ENCODE peak calls at places on chromosomes 12 and 14, in ten cellular contexts. One of them, this sample, is unnamed.

GRCh38 chr12:49556391-49557186 is 11.4 kb downstream of the MCRS1 start:
- DNase-seq in NCI-H446: no peak
- DNase-seq in EL: no peak
- DNase-seq in cardiac fibroblast: no peak
- DNase-seq in ovary: no peak
- DNase-seq in stomach: no peak
- DNase-seq in tibial nerve: no peak
- DNase-seq in CD4-positive, alpha-beta memory T cell: no peak
- DNase-seq in T-helper 2 cell: no peak
- DNase-seq in stromal cell of bone marrow: no peak
- DNase-seq in this sample: no peak

GRCh38 chr12:2309647-2310046 is 256.9 kb downstream of the CACNA1C start:
- DNase-seq in EL: no peak
- DNase-seq in NCI-H446: no peak
- DNase-seq in CD4-positive, alpha-beta memory T cell: no peak
- DNase-seq in stomach: no peak
- DNase-seq in stromal cell of bone marrow: no peak
- DNase-seq in T-helper 2 cell: no peak
- DNase-seq in ovary: no peak
- DNase-seq in tibial nerve: no peak
- DNase-seq in cardiac fibroblast: no peak
- DNase-seq in this sample: no peak

GRCh38 chr14:20757963-20758362 is 10.2 kb upstream of the EDDM3B start:
- DNase-seq in CD4-positive, alpha-beta memory T cell: peak; percentile 16
- DNase-seq in tibial nerve: no peak
- DNase-seq in cardiac fibroblast: no peak
- DNase-seq in stromal cell of bone marrow: no peak
- DNase-seq in NCI-H446: no peak
- DNase-seq in EL: no peak
- DNase-seq in ovary: no peak
- DNase-seq in stomach: no peak
- DNase-seq in T-helper 2 cell: peak; percentile 41
- DNase-seq in this sample: peak; percentile 24

GRCh38 chr14:103144085-103144484 is 20.8 kb downstream of the TNFAIP2 start:
- DNase-seq in stomach: no peak
- DNase-seq in cardiac fibroblast: peak; percentile 61
- DNase-seq in tibial nerve: no peak
- DNase-seq in ovary: no peak
- DNase-seq in T-helper 2 cell: no peak
- DNase-seq in stromal cell of bone marrow: no peak
- DNase-seq in CD4-positive, alpha-beta memory T cell: no peak
- DNase-seq in NCI-H446: no peak
- DNase-seq in EL: peak; percentile 91
- DNase-seq in this sample: no peak

GRCh38 chr12:101567918-101568317 is 26.9 kb upstream of the MYBPC1 start:
- DNase-seq in CD4-positive, alpha-beta memory T cell: no peak
- DNase-seq in T-helper 2 cell: no peak
- DNase-seq in NCI-H446: no peak
- DNase-seq in cardiac fibroblast: no peak
- DNase-seq in ovary: no peak
- DNase-seq in stomach: no peak
- DNase-seq in tibial nerve: no peak
- DNase-seq in EL: no peak
- DNase-seq in stromal cell of bone marrow: no peak
- DNase-seq in this sample: no peak

GRCh38 chr12:126772171-126772864 is 1494.7 kb upstream of the TMEM132C start:
- DNase-seq in cardiac fibroblast: no peak
- DNase-seq in T-helper 2 cell: peak; percentile 93
- DNase-seq in EL: peak; percentile 20
- DNase-seq in CD4-positive, alpha-beta memory T cell: peak; percentile 69
- DNase-seq in ovary: no peak
- DNase-seq in stomach: no peak
- DNase-seq in NCI-H446: no peak
- DNase-seq in tibial nerve: no peak
- DNase-seq in stromal cell of bone marrow: peak; percentile 95
- DNase-seq in this sample: no peak

GRCh38 chr12:54463034-54463433 is 10.4 kb downstream of the GTSF1 start:
- DNase-seq in NCI-H446: no peak
- DNase-seq in stomach: no peak
- DNase-seq in stromal cell of bone marrow: peak; percentile 93
- DNase-seq in T-helper 2 cell: peak; percentile 9
- DNase-seq in EL: peak; percentile 58
- DNase-seq in ovary: peak; percentile 24
- DNase-seq in CD4-positive, alpha-beta memory T cell: no peak
- DNase-seq in tibial nerve: no peak
- DNase-seq in cardiac fibroblast: peak; percentile 92
- DNase-seq in this sample: no peak

GRCh38 chr12:61536117-61536516 is 724.1 kb upstream of the USP15 start:
- DNase-seq in stromal cell of bone marrow: no peak
- DNase-seq in ovary: no peak
- DNase-seq in EL: no peak
- DNase-seq in tibial nerve: no peak
- DNase-seq in T-helper 2 cell: no peak
- DNase-seq in CD4-positive, alpha-beta memory T cell: no peak
- DNase-seq in NCI-H446: no peak
- DNase-seq in stomach: no peak
- DNase-seq in cardiac fibroblast: no peak
- DNase-seq in this sample: no peak

GRCh38 chr14:21521526-21521925 is 4.6 kb downstream of the SALL2 start:
- DNase-seq in EL: peak; percentile 84
- DNase-seq in stomach: no peak
- DNase-seq in T-helper 2 cell: no peak
- DNase-seq in CD4-positive, alpha-beta memory T cell: no peak
- DNase-seq in cardiac fibroblast: peak; percentile 77
- DNase-seq in stromal cell of bone marrow: peak; percentile 19
- DNase-seq in NCI-H446: no peak
- DNase-seq in ovary: no peak
- DNase-seq in tibial nerve: no peak
- DNase-seq in this sample: no peak

GRCh38 chr14:37596790-37597189 is 1.4 kb downstream of the TTC6 start:
- DNase-seq in NCI-H446: no peak
- DNase-seq in stromal cell of bone marrow: no peak
- DNase-seq in tibial nerve: no peak
- DNase-seq in ovary: no peak
- DNase-seq in EL: no peak
- DNase-seq in CD4-positive, alpha-beta memory T cell: no peak
- DNase-seq in T-helper 2 cell: no peak
- DNase-seq in stomach: no peak
- DNase-seq in cardiac fibroblast: no peak
- DNase-seq in this sample: no peak

GRCh38 chr12:111413442-111414086 is 7.8 kb downstream of the SH2B3 start:
- DNase-seq in cardiac fibroblast: peak; percentile 59
- DNase-seq in T-helper 2 cell: no peak
- DNase-seq in ovary: no peak
- DNase-seq in EL: peak; percentile 87
- DNase-seq in stomach: no peak
- DNase-seq in tibial nerve: no peak
- DNase-seq in NCI-H446: no peak
- DNase-seq in CD4-positive, alpha-beta memory T cell: no peak
- DNase-seq in stromal cell of bone marrow: no peak
- DNase-seq in this sample: no peak

GRCh38 chr12:26126340-26127284 is 1.8 kb upstream of the BHLHE41 start:
- DNase-seq in tibial nerve: peak; percentile 76
- DNase-seq in NCI-H446: peak; percentile 44
- DNase-seq in CD4-positive, alpha-beta memory T cell: no peak
- DNase-seq in EL: peak; percentile 86
- DNase-seq in cardiac fibroblast: peak; percentile 80
- DNase-seq in T-helper 2 cell: peak; percentile 52
- DNase-seq in stromal cell of bone marrow: peak; percentile 50
- DNase-seq in ovary: peak; percentile 85
- DNase-seq in stomach: peak; percentile 86
- DNase-seq in this sample: peak; percentile 70

GRCh38 chr14:66001356-66001755 is 484.8 kb upstream of the CCDC196 start:
- DNase-seq in EL: no peak
- DNase-seq in T-helper 2 cell: no peak
- DNase-seq in CD4-positive, alpha-beta memory T cell: no peak
- DNase-seq in tibial nerve: no peak
- DNase-seq in ovary: no peak
- DNase-seq in stomach: no peak
- DNase-seq in NCI-H446: no peak
- DNase-seq in cardiac fibroblast: no peak
- DNase-seq in stromal cell of bone marrow: no peak
- DNase-seq in this sample: no peak

GRCh38 chr12:131928080-131928764 is 854 bp upstream of the PUS1 start:
- DNase-seq in tibial nerve: no peak
- DNase-seq in T-helper 2 cell: no peak
- DNase-seq in stomach: no peak
- DNase-seq in cardiac fibroblast: peak; percentile 34
- DNase-seq in CD4-positive, alpha-beta memory T cell: no peak
- DNase-seq in stromal cell of bone marrow: no peak
- DNase-seq in NCI-H446: no peak
- DNase-seq in ovary: peak; percentile 26
- DNase-seq in EL: peak; percentile 56
- DNase-seq in this sample: no peak

GRCh38 chr12:112107728-112108447 is 695 bp downstream of the NAA25 start:
- DNase-seq in CD4-positive, alpha-beta memory T cell: no peak
- DNase-seq in cardiac fibroblast: no peak
- DNase-seq in stromal cell of bone marrow: no peak
- DNase-seq in T-helper 2 cell: peak; percentile 37
- DNase-seq in ovary: no peak
- DNase-seq in stomach: no peak
- DNase-seq in EL: peak; percentile 28
- DNase-seq in tibial nerve: no peak
- DNase-seq in NCI-H446: peak; percentile 16
- DNase-seq in this sample: no peak

GRCh38 chr14:42130809-42131208 is 524.1 kb downstream of the LRFN5 start:
- DNase-seq in T-helper 2 cell: no peak
- DNase-seq in ovary: no peak
- DNase-seq in tibial nerve: no peak
- DNase-seq in stomach: no peak
- DNase-seq in cardiac fibroblast: no peak
- DNase-seq in NCI-H446: no peak
- DNase-seq in EL: no peak
- DNase-seq in CD4-positive, alpha-beta memory T cell: no peak
- DNase-seq in stromal cell of bone marrow: no peak
- DNase-seq in this sample: no peak

GRCh38 chr12:68086019-68086603 is 73.4 kb downstream of the IFNG start:
- DNase-seq in CD4-positive, alpha-beta memory T cell: no peak
- DNase-seq in EL: no peak
- DNase-seq in stomach: no peak
- DNase-seq in stromal cell of bone marrow: no peak
- DNase-seq in tibial nerve: no peak
- DNase-seq in ovary: no peak
- DNase-seq in NCI-H446: no peak
- DNase-seq in cardiac fibroblast: no peak
- DNase-seq in T-helper 2 cell: no peak
- DNase-seq in this sample: no peak

GRCh38 chr12:129571901-129572494 is 331.8 kb downstream of the TMEM132D start:
- DNase-seq in CD4-positive, alpha-beta memory T cell: no peak
- DNase-seq in NCI-H446: no peak
- DNase-seq in T-helper 2 cell: no peak
- DNase-seq in stomach: no peak
- DNase-seq in stromal cell of bone marrow: no peak
- DNase-seq in ovary: no peak
- DNase-seq in EL: no peak
- DNase-seq in cardiac fibroblast: no peak
- DNase-seq in tibial nerve: no peak
- DNase-seq in this sample: no peak

GRCh38 chr12:131387281-131388163 is 323.4 kb upstream of the SFSWAP start:
- DNase-seq in cardiac fibroblast: no peak
- DNase-seq in stromal cell of bone marrow: no peak
- DNase-seq in NCI-H446: no peak
- DNase-seq in CD4-positive, alpha-beta memory T cell: no peak
- DNase-seq in T-helper 2 cell: no peak
- DNase-seq in EL: no peak
- DNase-seq in ovary: no peak
- DNase-seq in stomach: no peak
- DNase-seq in tibial nerve: no peak
- DNase-seq in this sample: no peak

GRCh38 chr14:54839681-54840080 is 62.9 kb downstream of the GCH1 start:
- DNase-seq in CD4-positive, alpha-beta memory T cell: no peak
- DNase-seq in EL: no peak
- DNase-seq in stomach: no peak
- DNase-seq in T-helper 2 cell: no peak
- DNase-seq in cardiac fibroblast: peak; percentile 71
- DNase-seq in tibial nerve: peak; percentile 31
- DNase-seq in ovary: peak; percentile 31
- DNase-seq in NCI-H446: no peak
- DNase-seq in stromal cell of bone marrow: no peak
- DNase-seq in this sample: no peak

GRCh38 chr12:164207-164606 is 49.8 kb downstream of the SLC6A12 start:
- DNase-seq in tibial nerve: no peak
- DNase-seq in ovary: no peak
- DNase-seq in CD4-positive, alpha-beta memory T cell: no peak
- DNase-seq in EL: no peak
- DNase-seq in stromal cell of bone marrow: no peak
- DNase-seq in cardiac fibroblast: no peak
- DNase-seq in stomach: no peak
- DNase-seq in T-helper 2 cell: no peak
- DNase-seq in NCI-H446: no peak
- DNase-seq in this sample: no peak

GRCh38 chr14:94386085-94387031 is 2.0 kb downstream of the SERPINA1 start:
- DNase-seq in CD4-positive, alpha-beta memory T cell: no peak
- DNase-seq in stomach: no peak
- DNase-seq in stromal cell of bone marrow: no peak
- DNase-seq in cardiac fibroblast: no peak
- DNase-seq in tibial nerve: no peak
- DNase-seq in ovary: no peak
- DNase-seq in EL: no peak
- DNase-seq in T-helper 2 cell: no peak
- DNase-seq in NCI-H446: no peak
- DNase-seq in this sample: no peak

GRCh38 chr12:857611-858010 is 91.9 kb downstream of the RAD52 start:
- DNase-seq in cardiac fibroblast: peak; percentile 71
- DNase-seq in CD4-positive, alpha-beta memory T cell: no peak
- DNase-seq in stomach: no peak
- DNase-seq in tibial nerve: no peak
- DNase-seq in stromal cell of bone marrow: peak; percentile 76
- DNase-seq in EL: peak; percentile 84
- DNase-seq in ovary: no peak
- DNase-seq in NCI-H446: no peak
- DNase-seq in T-helper 2 cell: no peak
- DNase-seq in this sample: no peak

GRCh38 chr12:132053338-132054330 is 90.5 kb downstream of the DDX51 start:
- DNase-seq in ovary: no peak
- DNase-seq in cardiac fibroblast: no peak
- DNase-seq in stromal cell of bone marrow: no peak
- DNase-seq in stomach: no peak
- DNase-seq in T-helper 2 cell: no peak
- DNase-seq in EL: no peak
- DNase-seq in tibial nerve: no peak
- DNase-seq in CD4-positive, alpha-beta memory T cell: no peak
- DNase-seq in NCI-H446: no peak
- DNase-seq in this sample: no peak

GRCh38 chr12:95623554-95624170 is 72.4 kb upstream of the USP44 start:
- DNase-seq in ovary: peak; percentile 74
- DNase-seq in stromal cell of bone marrow: peak; percentile 68
- DNase-seq in T-helper 2 cell: peak; percentile 21
- DNase-seq in CD4-positive, alpha-beta memory T cell: no peak
- DNase-seq in tibial nerve: peak; percentile 27
- DNase-seq in stomach: peak; percentile 79
- DNase-seq in cardiac fibroblast: peak; percentile 95
- DNase-seq in EL: peak; percentile 95
- DNase-seq in NCI-H446: no peak
- DNase-seq in this sample: no peak

GRCh38 chr12:12671850-12672660 is 23.9 kb downstream of the GPR19 start:
- DNase-seq in T-helper 2 cell: no peak
- DNase-seq in cardiac fibroblast: no peak
- DNase-seq in tibial nerve: no peak
- DNase-seq in CD4-positive, alpha-beta memory T cell: no peak
- DNase-seq in EL: peak; percentile 85
- DNase-seq in NCI-H446: no peak
- DNase-seq in stromal cell of bone marrow: peak; percentile 40
- DNase-seq in stomach: no peak
- DNase-seq in ovary: no peak
- DNase-seq in this sample: no peak

GRCh38 chr14:100790785-100791667 is 34.9 kb upstream of the MEG3 start:
- DNase-seq in ovary: no peak
- DNase-seq in CD4-positive, alpha-beta memory T cell: no peak
- DNase-seq in cardiac fibroblast: peak; percentile 86
- DNase-seq in EL: no peak
- DNase-seq in stomach: no peak
- DNase-seq in NCI-H446: no peak
- DNase-seq in tibial nerve: no peak
- DNase-seq in T-helper 2 cell: no peak
- DNase-seq in stromal cell of bone marrow: peak; percentile 5
- DNase-seq in this sample: no peak

GRCh38 chr12:45930369-45930768 is 60.0 kb downstream of the SCAF11 start:
- DNase-seq in NCI-H446: no peak
- DNase-seq in stomach: no peak
- DNase-seq in cardiac fibroblast: no peak
- DNase-seq in CD4-positive, alpha-beta memory T cell: no peak
- DNase-seq in EL: no peak
- DNase-seq in T-helper 2 cell: no peak
- DNase-seq in tibial nerve: no peak
- DNase-seq in stromal cell of bone marrow: no peak
- DNase-seq in ovary: no peak
- DNase-seq in this sample: no peak

This sample was measured in naive B cell.